ENCODE peak calls at places on chromosome 19, in nine cellular contexts. One of them, this sample, is unnamed.

GRCh38 chr19:39676004-39676403 is 20.3 kb downstream of the LGALS16 start:
- DNase-seq in A549: no peak
- DNase-seq in esophagus squamous epithelium: no peak
- DNase-seq in ovary: no peak
- DNase-seq in testis: no peak
- DNase-seq in esophagus muscularis mucosa: peak; percentile 53
- DNase-seq in body of pancreas: no peak
- DNase-seq in heart left ventricle: no peak
- DNase-seq in sigmoid colon: no peak
- DNase-seq in this sample: no peak

GRCh38 chr19:5293607-5294089 is 47.0 kb downstream of the PTPRS start:
- DNase-seq in A549: no peak
- DNase-seq in esophagus muscularis mucosa: no peak
- DNase-seq in esophagus squamous epithelium: no peak
- DNase-seq in body of pancreas: peak; percentile 34
- DNase-seq in sigmoid colon: peak; percentile 79
- DNase-seq in ovary: peak; percentile 56
- DNase-seq in testis: no peak
- DNase-seq in heart left ventricle: no peak
- DNase-seq in this sample: peak; percentile 43

GRCh38 chr19:33430674-33431277 is 57.3 kb downstream of the CEBPG start:
- DNase-seq in esophagus muscularis mucosa: no peak
- DNase-seq in body of pancreas: peak; percentile 66
- DNase-seq in esophagus squamous epithelium: no peak
- DNase-seq in heart left ventricle: peak; percentile 63
- DNase-seq in testis: peak; percentile 79
- DNase-seq in ovary: peak; percentile 43
- DNase-seq in sigmoid colon: peak; percentile 69
- DNase-seq in A549: peak; percentile 93
- DNase-seq in this sample: peak; percentile 35

GRCh38 chr19:38499532-38499931 is 66.0 kb downstream of the RYR1 start:
- DNase-seq in ovary: no peak
- DNase-seq in esophagus muscularis mucosa: no peak
- DNase-seq in testis: no peak
- DNase-seq in esophagus squamous epithelium: no peak
- DNase-seq in body of pancreas: no peak
- DNase-seq in heart left ventricle: no peak
- DNase-seq in A549: no peak
- DNase-seq in sigmoid colon: no peak
- DNase-seq in this sample: no peak

GRCh38 chr19:19123386-19123785 is 14.9 kb downstream of the TMEM161A start:
- DNase-seq in ovary: no peak
- DNase-seq in esophagus squamous epithelium: no peak
- DNase-seq in esophagus muscularis mucosa: no peak
- DNase-seq in sigmoid colon: no peak
- DNase-seq in A549: no peak
- DNase-seq in heart left ventricle: no peak
- DNase-seq in body of pancreas: no peak
- DNase-seq in testis: no peak
- DNase-seq in this sample: no peak

GRCh38 chr19:5557691-5558090 is 10.1 kb downstream of the TINCR start:
- DNase-seq in esophagus squamous epithelium: no peak
- DNase-seq in A549: no peak
- DNase-seq in ovary: no peak
- DNase-seq in testis: no peak
- DNase-seq in body of pancreas: no peak
- DNase-seq in heart left ventricle: no peak
- DNase-seq in sigmoid colon: no peak
- DNase-seq in esophagus muscularis mucosa: no peak
- DNase-seq in this sample: no peak

GRCh38 chr19:17671906-17672305 is 16.2 kb downstream of the UNC13A start:
- DNase-seq in ovary: no peak
- DNase-seq in esophagus squamous epithelium: no peak
- DNase-seq in esophagus muscularis mucosa: no peak
- DNase-seq in testis: peak; percentile 62
- DNase-seq in heart left ventricle: no peak
- DNase-seq in body of pancreas: no peak
- DNase-seq in sigmoid colon: no peak
- DNase-seq in A549: no peak
- DNase-seq in this sample: no peak

GRCh38 chr19:30931307-30931706 is 417.9 kb downstream of the TSHZ3 start:
- DNase-seq in body of pancreas: no peak
- DNase-seq in heart left ventricle: no peak
- DNase-seq in testis: no peak
- DNase-seq in esophagus squamous epithelium: no peak
- DNase-seq in A549: no peak
- DNase-seq in esophagus muscularis mucosa: no peak
- DNase-seq in ovary: no peak
- DNase-seq in sigmoid colon: no peak
- DNase-seq in this sample: no peak

GRCh38 chr19:48659768-48660167 is 13.0 kb downstream of the NTN5 start:
- DNase-seq in body of pancreas: no peak
- DNase-seq in testis: no peak
- DNase-seq in esophagus squamous epithelium: no peak
- DNase-seq in sigmoid colon: no peak
- DNase-seq in heart left ventricle: no peak
- DNase-seq in A549: no peak
- DNase-seq in esophagus muscularis mucosa: no peak
- DNase-seq in ovary: no peak
- DNase-seq in this sample: no peak

GRCh38 chr19:18029617-18030338 is 21.8 kb downstream of the ARRDC2 start:
- DNase-seq in esophagus squamous epithelium: no peak
- DNase-seq in heart left ventricle: peak; percentile 60
- DNase-seq in body of pancreas: peak; percentile 71
- DNase-seq in sigmoid colon: peak; percentile 81
- DNase-seq in ovary: no peak
- DNase-seq in testis: no peak
- DNase-seq in esophagus muscularis mucosa: no peak
- DNase-seq in A549: no peak
- DNase-seq in this sample: no peak

GRCh38 chr19:39246951-39247669 is 1.5 kb downstream of the IFNL4 start:
- DNase-seq in ovary: no peak
- DNase-seq in esophagus squamous epithelium: no peak
- DNase-seq in esophagus muscularis mucosa: no peak
- DNase-seq in body of pancreas: peak; percentile 34
- DNase-seq in sigmoid colon: no peak
- DNase-seq in A549: no peak
- DNase-seq in testis: peak; percentile 80
- DNase-seq in heart left ventricle: no peak
- DNase-seq in this sample: no peak

GRCh38 chr19:6026390-6026897 is 48.5 kb upstream of the RANBP3 start:
- DNase-seq in esophagus muscularis mucosa: no peak
- DNase-seq in heart left ventricle: no peak
- DNase-seq in body of pancreas: peak; percentile 56
- DNase-seq in esophagus squamous epithelium: no peak
- DNase-seq in testis: no peak
- DNase-seq in sigmoid colon: peak; percentile 26
- DNase-seq in ovary: no peak
- DNase-seq in A549: no peak
- DNase-seq in this sample: no peak

GRCh38 chr19:2043269-2043641 is 7.8 kb downstream of the MKNK2 start:
- DNase-seq in testis: no peak
- DNase-seq in esophagus squamous epithelium: no peak
- DNase-seq in heart left ventricle: peak; percentile 43
- DNase-seq in body of pancreas: peak; percentile 53
- DNase-seq in sigmoid colon: peak; percentile 77
- DNase-seq in ovary: peak; percentile 37
- DNase-seq in esophagus muscularis mucosa: no peak
- DNase-seq in A549: no peak
- DNase-seq in this sample: peak; percentile 18

GRCh38 chr19:9808855-9809646 is 9.8 kb downstream of the FBXL12 start:
- DNase-seq in testis: no peak
- DNase-seq in body of pancreas: no peak
- DNase-seq in heart left ventricle: no peak
- DNase-seq in esophagus muscularis mucosa: no peak
- DNase-seq in esophagus squamous epithelium: no peak
- DNase-seq in A549: no peak
- DNase-seq in sigmoid colon: no peak
- DNase-seq in ovary: no peak
- DNase-seq in this sample: no peak

GRCh38 chr19:17209126-17210036 is 5.8 kb upstream of the USE1 start:
- DNase-seq in esophagus muscularis mucosa: no peak
- DNase-seq in A549: peak; percentile 19
- DNase-seq in sigmoid colon: no peak
- DNase-seq in body of pancreas: no peak
- DNase-seq in heart left ventricle: no peak
- DNase-seq in testis: peak; percentile 76
- DNase-seq in esophagus squamous epithelium: no peak
- DNase-seq in ovary: no peak
- DNase-seq in this sample: no peak

GRCh38 chr19:45960595-45961235 is 12.9 kb downstream of the NOVA2 start:
- DNase-seq in esophagus squamous epithelium: no peak
- DNase-seq in ovary: no peak
- DNase-seq in body of pancreas: peak; percentile 31
- DNase-seq in A549: no peak
- DNase-seq in esophagus muscularis mucosa: no peak
- DNase-seq in heart left ventricle: no peak
- DNase-seq in sigmoid colon: no peak
- DNase-seq in testis: peak; percentile 36
- DNase-seq in this sample: no peak

GRCh38 chr19:35273686-35274259 is 5.0 kb downstream of the USF2 start:
- DNase-seq in heart left ventricle: no peak
- DNase-seq in sigmoid colon: no peak
- DNase-seq in A549: no peak
- DNase-seq in testis: no peak
- DNase-seq in esophagus muscularis mucosa: no peak
- DNase-seq in ovary: no peak
- DNase-seq in esophagus squamous epithelium: no peak
- DNase-seq in body of pancreas: no peak
- DNase-seq in this sample: no peak

GRCh38 chr19:29843180-29844051 is 31.6 kb downstream of the CCNE1 start:
- DNase-seq in A549: no peak
- DNase-seq in ovary: peak; percentile 28
- DNase-seq in esophagus muscularis mucosa: peak; percentile 92
- DNase-seq in testis: peak; percentile 48
- DNase-seq in heart left ventricle: peak; percentile 47
- DNase-seq in body of pancreas: no peak
- DNase-seq in esophagus squamous epithelium: no peak
- DNase-seq in sigmoid colon: peak; percentile 67
- DNase-seq in this sample: no peak

GRCh38 chr19:13027557-13027956 is 32.3 kb downstream of the NFIX start:
- DNase-seq in esophagus muscularis mucosa: no peak
- DNase-seq in A549: no peak
- DNase-seq in testis: no peak
- DNase-seq in sigmoid colon: no peak
- DNase-seq in body of pancreas: no peak
- DNase-seq in esophagus squamous epithelium: no peak
- DNase-seq in ovary: no peak
- DNase-seq in heart left ventricle: no peak
- DNase-seq in this sample: no peak
- TF ChIP-seq POLR2A in esophagus muscularis mucosa: no peak
- TF ChIP-seq POLR2A in A549: no peak
- TF ChIP-seq POLR2A in testis: no peak
- TF ChIP-seq POLR2A in sigmoid colon: no peak
- TF ChIP-seq POLR2A in body of pancreas: no peak
- TF ChIP-seq POLR2A in esophagus squamous epithelium: no peak
- TF ChIP-seq POLR2A in ovary: no peak
- TF ChIP-seq POLR2A in heart left ventricle: no peak
- TF ChIP-seq POLR2A in this sample: no peak

GRCh38 chr19:3978145-3978544 is 7.1 kb downstream of the EEF2 start:
- DNase-seq in heart left ventricle: no peak
- DNase-seq in A549: no peak
- DNase-seq in body of pancreas: no peak
- DNase-seq in ovary: no peak
- DNase-seq in sigmoid colon: no peak
- DNase-seq in testis: no peak
- DNase-seq in esophagus muscularis mucosa: no peak
- DNase-seq in esophagus squamous epithelium: no peak
- DNase-seq in this sample: no peak
- H3K27ac ChIP-seq in heart left ventricle: no peak overlapping the region
- H3K27ac ChIP-seq in A549: no peak overlapping the region
- H3K27ac ChIP-seq in body of pancreas: no peak overlapping the region
- H3K27ac ChIP-seq in ovary: no peak overlapping the region
- H3K27ac ChIP-seq in sigmoid colon: no peak overlapping the region
- H3K27ac ChIP-seq in testis: no peak overlapping the region
- H3K27ac ChIP-seq in esophagus muscularis mucosa: no peak overlapping the region
- H3K27ac ChIP-seq in esophagus squamous epithelium: no peak overlapping the region
- H3K27ac ChIP-seq in this sample: no peak overlapping the region

GRCh38 chr19:13840751-13841338 is 36.1 kb upstream of the NANOS3 start:
- DNase-seq in heart left ventricle: no peak
- DNase-seq in body of pancreas: no peak
- DNase-seq in ovary: no peak
- DNase-seq in esophagus muscularis mucosa: no peak
- DNase-seq in testis: no peak
- DNase-seq in sigmoid colon: no peak
- DNase-seq in esophagus squamous epithelium: no peak
- DNase-seq in A549: no peak
- DNase-seq in this sample: no peak
- TF ChIP-seq POLR2A in heart left ventricle: no peak
- TF ChIP-seq POLR2A in body of pancreas: no peak
- TF ChIP-seq POLR2A in ovary: no peak
- TF ChIP-seq POLR2A in esophagus muscularis mucosa: no peak
- TF ChIP-seq POLR2A in testis: no peak
- TF ChIP-seq POLR2A in sigmoid colon: no peak
- TF ChIP-seq POLR2A in esophagus squamous epithelium: no peak
- TF ChIP-seq POLR2A in A549: no peak
- TF ChIP-seq POLR2A in this sample: no peak

GRCh38 chr19:47512183-47512947 is 2.5 kb downstream of the NAPA start:
- DNase-seq in esophagus squamous epithelium: no peak
- DNase-seq in sigmoid colon: no peak
- DNase-seq in testis: peak; percentile 57
- DNase-seq in body of pancreas: peak; percentile 92
- DNase-seq in A549: no peak
- DNase-seq in esophagus muscularis mucosa: no peak
- DNase-seq in ovary: peak; percentile 80
- DNase-seq in heart left ventricle: peak; percentile 30
- DNase-seq in this sample: no peak

GRCh38 chr19:47511128-47511517 is 3.7 kb downstream of the NAPA start:
- DNase-seq in sigmoid colon: no peak
- DNase-seq in testis: peak; percentile 85
- DNase-seq in heart left ventricle: peak; percentile 81
- DNase-seq in ovary: peak; percentile 88
- DNase-seq in A549: no peak
- DNase-seq in esophagus muscularis mucosa: no peak
- DNase-seq in esophagus squamous epithelium: no peak
- DNase-seq in body of pancreas: peak; percentile 86
- DNase-seq in this sample: peak; percentile 86

GRCh38 chr19:47511681-47512080 is 3.2 kb downstream of the NAPA start:
- DNase-seq in ovary: peak; percentile 68
- DNase-seq in testis: no peak
- DNase-seq in sigmoid colon: no peak
- DNase-seq in A549: no peak
- DNase-seq in heart left ventricle: peak; percentile 24
- DNase-seq in body of pancreas: peak; percentile 49
- DNase-seq in esophagus muscularis mucosa: no peak
- DNase-seq in esophagus squamous epithelium: no peak
- DNase-seq in this sample: peak; percentile 63

GRCh38 chr19:47514151-47514868 is 553 bp downstream of the NAPA start:
- DNase-seq in esophagus squamous epithelium: no peak
- DNase-seq in heart left ventricle: no peak
- DNase-seq in esophagus muscularis mucosa: no peak
- DNase-seq in ovary: peak; percentile 44
- DNase-seq in A549: no peak
- DNase-seq in body of pancreas: no peak
- DNase-seq in sigmoid colon: peak; percentile 78
- DNase-seq in testis: no peak
- DNase-seq in this sample: no peak

DNA sequence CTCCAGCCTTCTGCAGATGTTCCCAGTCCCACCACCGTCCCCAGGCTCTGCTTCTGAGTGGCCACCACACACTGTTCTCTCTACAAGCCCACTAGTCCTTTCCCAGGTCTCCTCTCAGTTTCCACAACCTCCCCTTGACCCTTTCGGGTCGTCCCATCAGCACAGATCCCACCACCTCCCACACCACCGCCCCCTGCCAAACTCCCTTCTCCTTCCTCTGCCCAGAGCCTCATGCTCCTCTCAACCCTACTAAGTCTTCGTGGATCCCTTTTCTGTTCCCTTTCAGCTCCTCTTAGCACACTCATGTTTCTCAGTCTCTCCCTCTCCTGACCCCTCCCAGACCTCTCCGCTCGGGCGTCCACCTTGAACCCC is 1.9 kb downstream of the NAPA start:
- DNase-seq in esophagus squamous epithelium: no peak
- DNase-seq in A549: no peak
- DNase-seq in sigmoid colon: no peak
- DNase-seq in ovary: no peak
- DNase-seq in heart left ventricle: no peak
- DNase-seq in esophagus muscularis mucosa: no peak
- DNase-seq in testis: no peak
- DNase-seq in body of pancreas: no peak
- DNase-seq in this sample: no peak
- H3K27ac ChIP-seq in esophagus squamous epithelium: peak overlapping the region; percentile 99
- H3K27ac ChIP-seq in A549: peak overlapping the region; percentile 59
- H3K27ac ChIP-seq in sigmoid colon: peak overlapping the region; percentile 100
- H3K27ac ChIP-seq in ovary: peak overlapping the region; percentile 68
- H3K27ac ChIP-seq in heart left ventricle: no peak overlapping the region
- H3K27ac ChIP-seq in esophagus muscularis mucosa: peak overlapping the region; percentile 94
- H3K27ac ChIP-seq in testis: peak overlapping the region; percentile 72
- H3K27ac ChIP-seq in body of pancreas: peak overlapping the region; percentile 92
- H3K27ac ChIP-seq in this sample: peak overlapping the region; percentile 96

This sample was measured in uterus.